ENCODE peak calls at places on chromosome 7, in ten cellular contexts. C is CD8-positive, alpha-beta T cell; W is skeletal muscle cell; P is WERI-Rb-1; B is colonic mucosa; N is GM23248; V is cardiac fibroblast; Y is right lobe of liver; S is HFF-Myc; D is foreskin fibroblast. K is an unnamed sample.

GRCh38 chr7:23204241-23204640 is 22.4 kb downstream of the NUP42 start:
- DNase-seq in C (no peak), W (no peak), P (no peak), B (no peak), N (no peak), V (no peak), Y (no peak), S (no peak), D (no peak), K (no peak)

GRCh38 chr7:81234896-81235295 is 316.0 kb upstream of the SEMA3C start:
- DNase-seq in C (no peak), W (no peak), P (no peak), B (no peak), N (peak), V (peak), Y (no peak), S (no peak), D (no peak), K (no peak)

GRCh38 chr7:43942997-43943701 is 16.9 kb downstream of the UBE2D4 start:
- DNase-seq in C (no peak), W (no peak), P (peak), B (peak), N (peak), V (no peak), Y (no peak), S (no peak), D (no peak), K (no peak)

GRCh38 chr7:82204694-82205093 is 238.9 kb downstream of the CACNA2D1 start:
- DNase-seq in C (no peak), W (peak), P (no peak), B (no peak), N (peak), V (peak), Y (no peak), S (peak), D (peak), K (no peak)

GRCh38 chr7:116161733-116162132 is 48.6 kb upstream of the TES start:
- DNase-seq in C (no peak), W (no peak), P (no peak), B (no peak), N (no peak), V (no peak), Y (no peak), S (no peak), D (no peak), K (no peak)

GRCh38 chr7:22542669-22543068 is 42.7 kb upstream of the STEAP1B start:
- DNase-seq in C (no peak), W (no peak), P (no peak), B (no peak), N (no peak), V (no peak), Y (no peak), S (no peak), D (no peak), K (no peak)

GRCh38 chr7:8255680-8256656 is 6.0 kb downstream of the ICA1 start:
- DNase-seq in C (no peak), W (no peak), P (no peak), B (no peak), N (no peak), V (no peak), Y (no peak), S (no peak), D (no peak), K (no peak)

GRCh38 chr7:1121476-1121875 is 33.6 kb downstream of the GPER1 start:
- DNase-seq in C (no peak), W (no peak), P (no peak), B (no peak), N (no peak), V (no peak), Y (no peak), S (no peak), D (no peak), K (no peak)

GRCh38 chr7:133517766-133518165 is 264.9 kb downstream of the EXOC4 start:
- DNase-seq in C (no peak), W (no peak), P (no peak), B (no peak), N (no peak), V (peak), Y (no peak), S (no peak), D (no peak), K (no peak)

GRCh38 chr7:152330827-152331226 is 105.0 kb downstream of the KMT2C start:
- DNase-seq in C (no peak), W (no peak), P (peak), B (no peak), N (peak), V (no peak), Y (no peak), S (no peak), D (peak), K (peak)

GRCh38 chr7:96179863-96180262 is 142.0 kb downstream of the SLC25A13 start:
- DNase-seq in C (no peak), W (no peak), P (no peak), B (no peak), N (no peak), V (peak), Y (no peak), S (no peak), D (peak), K (no peak)

GRCh38 chr7:83413831-83414230 is 235.1 kb downstream of the SEMA3E start:
- DNase-seq in C (no peak), W (peak), P (no peak), B (no peak), N (peak), V (peak), Y (no peak), S (no peak), D (peak), K (no peak)

GRCh38 chr7:157690833-157691382 is 354.1 kb downstream of the DNAJB6 start:
- DNase-seq in C (no peak), W (no peak), P (peak), B (peak), N (peak), V (peak), Y (peak), S (peak), D (peak), K (no peak)

GRCh38 chr7:98788921-98789320 is 80.9 kb downstream of the TMEM130 start:
- DNase-seq in C (no peak), W (no peak), P (no peak), B (no peak), N (peak), V (no peak), Y (no peak), S (no peak), D (no peak), K (no peak)

GRCh38 chr7:94540428-94540827 is 30.8 kb downstream of the CASD1 start:
- DNase-seq in C (no peak), W (no peak), P (no peak), B (no peak), N (no peak), V (peak), Y (no peak), S (no peak), D (no peak), K (no peak)

GRCh38 chr7:87712571-87712970 is 84.4 kb downstream of the RUNDC3B start:
- DNase-seq in C (no peak), W (no peak), P (no peak), B (no peak), N (peak), V (peak), Y (no peak), S (no peak), D (no peak), K (no peak)
- H3K4me3 ChIP-seq in C (no peak), W (no peak), P (no peak), B (no peak), N (peak), V (no peak), Y (no peak), S (no peak), D (no peak), K (no peak)

DNA sequence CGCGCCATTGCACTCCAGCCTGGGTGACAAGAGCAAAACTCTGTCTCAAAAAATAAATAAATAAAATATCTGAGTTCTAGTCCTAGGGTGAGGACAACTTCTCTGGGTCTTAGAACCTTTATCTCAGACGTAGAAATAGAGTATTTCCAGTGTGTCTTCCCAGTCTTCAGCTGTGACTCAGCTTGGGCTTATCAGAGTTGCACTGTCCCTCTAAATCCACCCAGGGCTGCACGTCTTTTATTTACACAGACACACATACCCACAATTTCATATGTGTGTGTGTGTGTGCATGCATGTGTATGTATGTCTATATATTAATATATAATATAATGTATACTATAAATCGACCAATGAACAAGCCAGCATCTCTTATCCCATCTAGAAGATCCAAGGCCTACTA is 13.0 kb upstream of the PDIA4 start:
- DNase-seq in C (no peak), W (no peak), P (no peak), B (no peak), N (no peak), V (no peak), Y (no peak), S (no peak), D (no peak), K (no peak)
- H3K4me3 ChIP-seq in C (no peak), W (no peak), P (no peak), B (no peak), N (no peak), V (no peak), Y (no peak), S (no peak), D (no peak), K (no peak)

DNA sequence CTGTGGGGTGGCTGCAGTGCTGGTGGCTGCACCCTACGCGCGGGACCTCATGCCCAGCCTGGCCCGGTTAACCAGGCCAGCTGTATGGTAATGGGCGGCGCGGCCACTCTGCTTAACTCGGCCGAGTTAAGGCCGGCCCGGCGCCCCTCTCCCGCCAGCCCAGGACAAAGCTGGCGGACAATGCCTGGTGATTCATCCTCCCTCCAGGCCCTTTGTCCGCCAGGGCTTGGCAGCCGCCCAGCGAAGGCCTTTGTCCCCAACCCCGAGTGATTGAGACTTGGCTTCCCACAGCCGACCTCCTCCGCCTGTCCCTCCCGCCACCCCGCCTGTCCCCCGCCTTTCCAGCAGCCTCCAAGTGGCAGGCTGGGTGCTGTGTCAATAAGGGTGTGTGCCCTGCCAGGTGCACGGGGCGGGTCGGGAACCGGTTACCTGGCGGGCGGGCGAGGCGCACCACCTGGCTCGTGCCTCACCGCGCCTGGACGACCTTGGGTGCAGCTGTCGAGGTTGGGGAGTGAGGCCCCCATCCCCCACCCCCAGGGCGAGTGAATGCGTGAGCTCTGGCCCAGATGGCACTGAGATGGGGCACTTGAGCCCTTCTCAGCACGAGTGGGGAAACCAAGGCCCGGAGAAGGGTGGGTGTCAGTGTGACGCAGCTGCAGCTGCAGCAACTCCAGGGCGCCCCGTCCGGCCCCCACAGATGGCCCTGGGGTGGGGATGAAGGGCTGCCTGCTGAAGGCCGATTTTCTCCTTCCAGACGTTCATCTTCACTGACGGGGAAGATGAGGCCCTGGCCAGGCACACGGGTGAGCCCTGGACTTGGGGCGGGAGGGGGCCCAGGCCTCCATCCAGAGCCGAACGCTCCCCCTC is 4.6 kb downstream of the LFNG start:
- DNase-seq in C (no peak), W (no peak), P (no peak), B (peak), N (peak), V (peak), Y (peak), S (no peak), D (peak), K (no peak)
- H3K4me3 ChIP-seq in C (peak), W (peak), P (no peak), B (peak), N (no peak), V (peak), Y (no peak), S (peak), D (no peak), K (no peak)

GRCh38 chr7:73424486-73424885 is 9.1 kb upstream of the FZD9 start:
- DNase-seq in C (no peak), W (no peak), P (no peak), B (no peak), N (no peak), V (no peak), Y (no peak), S (no peak), D (no peak), K (no peak)

GRCh38 chr7:73425356-73425983 is 8.1 kb upstream of the FZD9 start:
- DNase-seq in C (no peak), W (no peak), P (no peak), B (no peak), N (no peak), V (no peak), Y (no peak), S (no peak), D (no peak), K (no peak)

GRCh38 chr7:73427902-73428696 is 5.5 kb upstream of the FZD9 start:
- DNase-seq in C (no peak), W (no peak), P (no peak), B (no peak), N (no peak), V (no peak), Y (no peak), S (no peak), D (no peak), K (no peak)

GRCh38 chr7:73426016-73426415 is 7.6 kb upstream of the FZD9 start:
- DNase-seq in C (no peak), W (no peak), P (no peak), B (no peak), N (no peak), V (no peak), Y (no peak), S (no peak), D (no peak), K (no peak)

GRCh38 chr7:73423519-73424485 is 9.8 kb upstream of the FZD9 start:
- DNase-seq in C (no peak), W (no peak), P (no peak), B (no peak), N (peak), V (no peak), Y (no peak), S (no peak), D (peak), K (no peak)
- H3K4me3 ChIP-seq in C (no peak), W (peak), P (no peak), B (no peak), N (peak), V (peak), Y (peak), S (no peak), D (no peak), K (no peak)

DNA sequence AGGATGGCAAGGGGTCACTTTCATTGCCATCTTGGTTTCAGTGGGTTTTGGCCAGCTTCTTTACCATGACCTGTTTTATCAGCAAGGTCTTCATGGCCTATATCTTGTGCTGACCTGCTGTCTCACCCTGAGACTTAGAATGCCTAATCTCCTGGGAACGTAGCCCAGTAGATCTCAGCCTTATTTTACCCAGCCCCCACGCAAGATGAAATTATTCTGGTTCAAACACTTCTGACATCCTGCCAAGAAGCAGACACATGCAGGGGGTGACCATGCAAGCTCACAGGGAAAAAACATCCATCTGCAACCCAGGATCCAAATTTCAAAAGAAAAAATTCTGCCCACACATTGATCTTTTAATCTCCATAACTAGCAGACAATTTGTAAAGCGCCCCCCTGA is 88.4 kb upstream of the EEPD1 start:
- DNase-seq in C (no peak), W (no peak), P (no peak), B (no peak), N (no peak), V (no peak), Y (no peak), S (no peak), D (no peak), K (no peak)
- H3K4me3 ChIP-seq in C (no peak), W (no peak), P (no peak), B (no peak), N (no peak), V (no peak), Y (no peak), S (no peak), D (no peak), K (no peak)

GRCh38 chr7:5528071-5528814 is 104.6 kb upstream of the TNRC18 start:
- DNase-seq in C (peak), W (no peak), P (no peak), B (peak), N (peak), V (peak), Y (peak), S (no peak), D (peak), K (no peak)

GRCh38 chr7:5528815-5529442 is 105.3 kb upstream of the TNRC18 start:
- DNase-seq in C (peak), W (no peak), P (no peak), B (no peak), N (peak), V (no peak), Y (no peak), S (no peak), D (no peak), K (no peak)

GRCh38 chr7:5533821-5534367 is 110.3 kb upstream of the TNRC18 start:
- DNase-seq in C (no peak), W (no peak), P (no peak), B (no peak), N (no peak), V (no peak), Y (no peak), S (no peak), D (no peak), K (no peak)

GRCh38 chr7:5532520-5533335 is 109.1 kb upstream of the TNRC18 start:
- DNase-seq in C (peak), W (no peak), P (no peak), B (peak), N (peak), V (no peak), Y (peak), S (no peak), D (no peak), K (no peak)
- H3K4me3 ChIP-seq in C (peak), W (no peak), P (no peak), B (peak), N (no peak), V (no peak), Y (peak), S (no peak), D (no peak), K (no peak)

DNA sequence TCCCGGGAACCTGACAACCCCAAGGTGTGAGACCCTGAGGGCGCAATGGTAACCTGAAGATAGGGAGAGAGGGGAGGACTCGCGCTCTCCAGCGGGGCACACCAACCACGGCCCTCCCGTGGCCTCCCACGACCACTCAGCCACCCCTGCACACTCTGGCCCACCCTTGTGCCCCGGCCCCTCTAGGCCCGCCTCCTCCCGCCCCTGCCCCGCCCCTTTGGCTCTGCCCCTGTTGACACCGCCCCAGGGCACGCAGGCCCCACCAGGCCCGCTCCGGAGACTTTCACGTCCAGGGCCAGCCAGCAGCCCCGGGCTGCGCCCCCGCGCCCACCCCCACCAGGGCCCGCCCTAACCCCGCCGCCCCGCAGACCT is 11.0 kb downstream of the ATG9B start:
- DNase-seq in C (no peak), W (no peak), P (no peak), B (peak), N (no peak), V (no peak), Y (no peak), S (no peak), D (no peak), K (no peak)
- H3K4me3 ChIP-seq in C (peak), W (peak), P (no peak), B (peak), N (peak), V (peak), Y (no peak), S (peak), D (peak), K (peak)

DNA sequence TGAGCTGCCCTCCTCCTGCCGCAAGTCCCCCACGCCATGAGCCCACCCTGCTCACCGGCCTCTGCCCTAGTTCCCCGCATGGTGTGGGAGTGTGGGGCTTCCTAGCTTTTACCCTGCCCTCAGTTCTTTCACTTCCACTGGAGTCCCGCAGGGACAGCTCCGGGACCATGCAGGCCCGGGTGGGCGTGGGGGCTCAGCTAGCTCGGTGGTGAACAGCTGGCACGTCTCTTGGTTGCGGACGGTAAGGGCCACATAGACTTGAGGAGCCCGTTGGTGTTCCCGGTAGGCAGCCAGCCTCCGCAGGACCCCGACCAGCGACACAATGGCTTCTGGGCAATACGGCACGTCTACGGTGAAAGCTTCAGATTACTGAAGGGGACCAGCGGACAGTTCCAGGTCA is 108.9 kb upstream of the CCZ1B start:
- DNase-seq in C (no peak), W (no peak), P (no peak), B (no peak), N (no peak), V (no peak), Y (no peak), S (no peak), D (no peak), K (no peak)
- H3K4me3 ChIP-seq in C (no peak), W (no peak), P (no peak), B (no peak), N (no peak), V (no peak), Y (no peak), S (no peak), D (no peak), K (no peak)